ENCODE peak calls at places on chromosomes 2 and 18, in six cellular contexts. U is T-cell; H is T-helper 2 cell; K is CD4-positive, alpha-beta T cell; D is lower lobe of right lung; N is effector memory CD4-positive, alpha-beta T cell. O is an unnamed sample.

GRCh38 chr2:172364261-172364660 is 63.1 kb upstream of the ITGA6 start:
- DNase-seq in U (no peak), H (no peak), K (no peak), D (no peak), N (no peak), O (no peak)

GRCh38 chr2:45024600-45025291 is 15.5 kb upstream of the SIX2 start:
- DNase-seq in U (no peak), H (no peak), K (no peak), D (no peak), N (no peak), O (peak; percentile 89)

GRCh38 chr18:22846088-22846683 is 86.9 kb upstream of the RBBP8 start:
- DNase-seq in U (no peak), H (no peak), K (no peak), D (no peak), N (no peak), O (peak; percentile 21)

GRCh38 chr18:30177056-30177455 is 865.5 kb downstream of the DSC3 start:
- DNase-seq in U (no peak), H (no peak), K (no peak), D (no peak), N (no peak), O (no peak)

GRCh38 chr18:23573948-23574431 is 12.3 kb downstream of the NPC1 start:
- DNase-seq in U (no peak), H (no peak), K (no peak), D (peak; percentile 60), N (peak; percentile 19), O (no peak)

GRCh38 chr18:49123431-49123830 is 172.7 kb upstream of the SMAD7 start:
- DNase-seq in U (no peak), H (no peak), K (no peak), D (no peak), N (no peak), O (no peak)

GRCh38 chr2:152557273-152557879 is 159.9 kb downstream of the PRPF40A start:
- DNase-seq in U (no peak), H (no peak), K (no peak), D (no peak), N (no peak), O (no peak)

GRCh38 chr2:119427756-119428155 is 3.9 kb upstream of the TMEM37 start:
- DNase-seq in U (no peak), H (no peak), K (no peak), D (no peak), N (no peak), O (no peak)

GRCh38 chr18:79605481-79605880 is 74.1 kb upstream of the CTDP1 start:
- DNase-seq in U (no peak), H (no peak), K (no peak), D (peak; percentile 47), N (no peak), O (no peak)

GRCh38 chr18:75538727-75539126 is 111.2 kb upstream of the SMIM21 start:
- DNase-seq in U (no peak), H (no peak), K (no peak), D (no peak), N (no peak), O (no peak)

GRCh38 chr2:202096736-202097135 is 23.7 kb downstream of the KIAA2012 start:
- DNase-seq in U (no peak), H (no peak), K (no peak), D (no peak), N (no peak), O (no peak)

GRCh38 chr2:63861220-63861822 is 19.6 kb downstream of the UGP2 start:
- DNase-seq in U (peak; percentile 60), H (peak; percentile 47), K (peak; percentile 58), D (no peak), N (peak; percentile 33), O (peak; percentile 32)

GRCh38 chr2:45380131-45380836 is 230.8 kb downstream of the SRBD1 start:
- DNase-seq in U (no peak), H (no peak), K (no peak), D (no peak), N (no peak), O (peak; percentile 35)

GRCh38 chr2:109322646-109323045 is 193.6 kb downstream of the SH3RF3 start:
- DNase-seq in U (no peak), H (no peak), K (no peak), D (no peak), N (no peak), O (no peak)

GRCh38 chr18:53153281-53153680 is 813.3 kb downstream of the DCC start:
- DNase-seq in U (no peak), H (no peak), K (no peak), D (no peak), N (no peak), O (peak; percentile 1)

GRCh38 chr2:235539773-235540172 is 45.9 kb downstream of the AGAP1 start:
- DNase-seq in U (no peak), H (no peak), K (no peak), D (no peak), N (no peak), O (no peak)

GRCh38 chr2:232492963-232493700 is 5.5 kb upstream of the ECEL1 start:
- DNase-seq in U (no peak), H (no peak), K (no peak), D (peak; percentile 30), N (no peak), O (no peak)

GRCh38 chr2:114543106-114543806 is 100.8 kb downstream of the DPP10 start:
- DNase-seq in U (no peak), H (no peak), K (no peak), D (no peak), N (no peak), O (no peak)

GRCh38 chr2:65339648-65340047 is 92.8 kb downstream of the SPRED2 start:
- DNase-seq in U (no peak), H (no peak), K (no peak), D (no peak), N (no peak), O (no peak)

GRCh38 chr2:47274054-47274779 is 119.1 kb upstream of the STPG4 start:
- DNase-seq in U (no peak), H (no peak), K (no peak), D (no peak), N (no peak), O (peak; percentile 29)

GRCh38 chr2:159736048-159736447 is 23.7 kb downstream of the MARCHF7 start:
- DNase-seq in U (no peak), H (no peak), K (no peak), D (no peak), N (no peak), O (no peak)